ENCODE peak calls at places on chromosomes 12 and 14, in eight cellular contexts. H is CD8-positive, alpha-beta memory T cell; X is endothelial cell; P is kidney tubule cell; I is brain microvascular endothelial cell; V is cardiac septum; Y is dorsolateral prefrontal cortex; A is NCI-H2081 treated with DMSO at 0.1 percent for 48 hours. U is an unnamed sample.

GRCh38 chr12:99063182-99063581 is 418.1 kb downstream of the APAF1 start:
- DNase-seq in H (no peak), X (no peak), P (no peak), I (no peak), V (no peak), Y (no peak), A (no peak), U (no peak)

GRCh38 chr12:107468182-107468581 is 217.4 kb upstream of the PWP1 start:
- DNase-seq in H (no peak), X (no peak), P (no peak), I (no peak), V (no peak), Y (no peak), A (no peak), U (no peak)

GRCh38 chr12:40655451-40655850 is 36.8 kb upstream of the CNTN1 start:
- DNase-seq in H (no peak), X (no peak), P (no peak), I (no peak), V (no peak), Y (no peak), A (no peak), U (no peak)

GRCh38 chr12:19710811-19711793 is 271.8 kb downstream of the AEBP2 start:
- DNase-seq in H (no peak), X (no peak), P (peak), I (peak), V (no peak), Y (no peak), A (no peak), U (no peak)

GRCh38 chr12:48198619-48198973 is 4.5 kb downstream of the OR10AD1 start:
- DNase-seq in H (no peak), X (no peak), P (no peak), I (no peak), V (no peak), Y (no peak), A (no peak), U (no peak)

GRCh38 chr14:63438065-63438757 is 105.0 kb downstream of the PPP2R5E start:
- DNase-seq in H (no peak), X (no peak), P (peak), I (peak), V (no peak), Y (no peak), A (peak), U (no peak)

GRCh38 chr12:66129934-66130266 is 650 bp downstream of the LLPH start:
- DNase-seq in H (no peak), X (no peak), P (peak), I (peak), V (no peak), Y (no peak), A (no peak), U (no peak)

GRCh38 chr12:110431957-110432587 is 18.1 kb downstream of the ARPC3 start:
- DNase-seq in H (no peak), X (no peak), P (no peak), I (no peak), V (no peak), Y (no peak), A (no peak), U (no peak)